ENCODE peak calls at places on chromosomes 1 and 21, in eight cellular contexts. F, B, N, A, C, I, S and O are unnamed samples. For H3K4me1, the result is how much of the 10 kb centered on the place peaks cover.

GRCh38 chr1:201562659-201563405 is 23.9 kb downstream of the NAV1 start:
- DNase-seq in F (no peak), B (no peak), N (no peak), A (no peak), C (no peak), I (no peak), S (no peak), O (no peak)

GRCh38 chr1:53619088-53619810 is 119.7 kb downstream of the GLIS1 start:
- DNase-seq in F (no peak), B (no peak), N (no peak), A (no peak), C (no peak), I (no peak), S (peak), O (no peak)

GRCh38 chr1:59276317-59276914 is 20.5 kb upstream of the FGGY start:
- DNase-seq in F (no peak), B (no peak), N (no peak), A (no peak), C (no peak), I (no peak), S (no peak), O (no peak)

GRCh38 chr21:35925497-35925896 is 134.8 kb downstream of the SETD4 start:
- DNase-seq in F (peak), B (no peak), N (no peak), A (no peak), C (peak), I (no peak), S (no peak), O (no peak)

GRCh38 chr1:118987431-118988185 is 535 bp downstream of the TBX15 start:
- DNase-seq in F (no peak), B (no peak), N (no peak), A (no peak), C (peak), I (no peak), S (no peak), O (no peak)

GRCh38 chr21:34644815-34645214 is 24.0 kb upstream of the CLIC6 start:
- DNase-seq in F (no peak), B (no peak), N (no peak), A (no peak), C (no peak), I (no peak), S (peak), O (no peak)

GRCh38 chr21:28776251-28776650 is 216.4 kb downstream of the LTN1 start:
- DNase-seq in F (peak), B (no peak), N (no peak), A (no peak), C (no peak), I (no peak), S (no peak), O (no peak)

GRCh38 chr1:18651727-18652126 is 21.1 kb downstream of the PAX7 start:
- DNase-seq in F (peak), B (no peak), N (no peak), A (no peak), C (no peak), I (no peak), S (no peak), O (no peak)

GRCh38 chr1:109478806-109479205 is 4.9 kb upstream of the ATXN7L2 start:
- DNase-seq in F (peak), B (no peak), N (peak), A (no peak), C (no peak), I (no peak), S (peak), O (no peak)

GRCh38 chr21:41605178-41605933 is 97.4 kb upstream of the TMPRSS2 start:
- DNase-seq in F (no peak), B (no peak), N (no peak), A (no peak), C (no peak), I (no peak), S (no peak), O (no peak)

GRCh38 chr1:9289724-9290493 is 2.8 kb upstream of the SPSB1 start:
- DNase-seq in F (peak), B (peak), N (no peak), A (peak), C (peak), I (no peak), S (no peak), O (no peak)

GRCh38 chr1:210438928-210439841 is 110.5 kb downstream of the HHAT start:
- DNase-seq in F (no peak), B (no peak), N (no peak), A (no peak), C (no peak), I (no peak), S (no peak), O (no peak)

GRCh38 chr1:24149854-24150227 is 6.9 kb upstream of the IL22RA1 start:
- DNase-seq in F (peak), B (peak), N (peak), A (no peak), C (no peak), I (no peak), S (no peak), O (no peak)

GRCh38 chr1:212606734-212607205 is 1.8 kb upstream of the ATF3 start:
- DNase-seq in F (peak), B (no peak), N (peak), A (peak), C (peak), I (peak), S (peak), O (peak)

GRCh38 chr1:221228594-221228993 is 349.4 kb downstream of the HLX start:
- DNase-seq in F (no peak), B (no peak), N (no peak), A (no peak), C (no peak), I (no peak), S (no peak), O (no peak)

GRCh38 chr1:48677306-48678287 is 99.1 kb downstream of the BEND5 start:
- DNase-seq in F (peak), B (peak), N (peak), A (peak), C (peak), I (peak), S (peak), O (no peak)

GRCh38 chr1:107480548-107480947 is 339.7 kb downstream of the NTNG1 start:
- DNase-seq in F (no peak), B (no peak), N (no peak), A (no peak), C (peak), I (peak), S (no peak), O (no peak)

DNA sequence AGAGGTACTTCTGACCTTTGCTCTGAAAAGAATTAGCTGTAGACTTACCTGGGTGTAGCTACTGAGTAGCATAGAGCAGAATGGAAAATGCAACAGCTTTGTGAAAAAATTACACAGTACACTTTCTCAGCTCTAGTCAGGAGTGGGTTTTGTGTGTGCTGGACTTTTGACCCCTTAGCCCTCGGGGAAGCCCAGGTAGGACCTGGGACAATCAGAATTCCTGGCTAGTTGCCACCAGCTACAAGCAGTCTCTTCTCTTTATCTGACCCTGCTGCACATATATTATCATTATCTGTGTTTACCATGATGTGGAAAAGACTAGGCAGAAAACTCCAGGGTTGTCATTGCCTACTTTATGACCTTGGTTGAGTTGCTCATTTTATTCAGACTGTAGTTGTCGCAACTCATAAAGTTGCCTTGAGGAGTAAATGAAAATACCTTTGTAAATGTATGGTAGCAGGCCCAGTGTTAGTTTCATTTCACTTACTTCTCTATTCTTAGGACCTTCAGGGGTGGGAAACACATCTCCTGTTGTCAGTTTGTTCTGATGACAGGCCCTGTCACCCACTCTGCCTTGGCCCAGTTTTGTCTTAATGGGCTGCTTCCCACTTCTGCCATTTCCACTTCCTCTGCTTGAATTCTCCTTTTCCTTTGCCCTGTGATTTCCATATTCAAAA is 5.4 kb downstream of the NEK7 start:
- DNase-seq in F (no peak), B (no peak), N (peak), A (no peak), C (no peak), I (no peak), S (no peak), O (no peak)
- H3K4me1 ChIP-seq in F (half or more), B (under half), N (under half), A (half or more), C (under half), I (under half), S (under half), O (half or more)

DNA sequence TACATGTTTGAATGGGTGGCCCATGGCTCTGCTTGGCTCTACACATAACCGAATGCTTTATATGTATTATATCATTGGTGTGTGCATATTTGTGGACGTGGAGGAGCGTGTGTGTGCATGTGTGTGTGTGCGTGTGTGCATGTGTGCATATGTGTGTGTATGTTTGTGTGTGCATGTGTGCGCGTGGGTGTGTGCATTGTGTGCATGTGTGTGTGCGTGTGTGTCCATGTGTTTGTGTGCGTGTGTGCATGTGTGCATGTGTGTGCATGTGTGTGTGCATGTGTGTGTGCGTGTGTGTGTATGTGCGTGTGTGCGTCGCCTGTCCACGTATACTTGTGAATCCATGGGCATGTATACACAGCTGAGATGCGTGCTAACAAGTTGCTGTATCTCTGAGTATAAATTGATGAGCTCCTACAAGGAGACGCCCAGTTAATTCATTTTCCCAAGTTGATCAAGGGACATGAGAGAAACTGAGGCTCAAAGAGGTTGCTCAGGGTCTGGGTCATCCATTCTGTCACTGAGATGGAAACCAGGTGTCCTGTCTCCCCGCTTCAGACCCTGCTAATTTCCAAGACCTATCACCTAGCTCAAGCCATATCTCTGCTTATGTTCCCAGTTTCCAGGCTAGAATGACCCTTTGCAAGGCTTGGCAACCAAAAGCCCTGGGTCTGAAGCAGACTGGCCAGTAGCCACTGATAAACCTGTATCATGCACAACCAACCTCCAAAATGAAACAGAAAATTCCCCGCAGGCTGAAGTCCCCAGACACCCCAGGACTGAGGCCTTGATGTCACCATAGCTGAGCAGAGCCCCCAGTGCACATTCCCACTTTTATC is 2.8 kb upstream of the CTRC start:
- DNase-seq in F (no peak), B (no peak), N (no peak), A (no peak), C (no peak), I (no peak), S (no peak), O (no peak)
- H3K4me3 ChIP-seq in F (no peak), B (no peak), N (no peak), A (no peak), C (no peak), I (no peak), S (no peak), O (no peak)

DNA sequence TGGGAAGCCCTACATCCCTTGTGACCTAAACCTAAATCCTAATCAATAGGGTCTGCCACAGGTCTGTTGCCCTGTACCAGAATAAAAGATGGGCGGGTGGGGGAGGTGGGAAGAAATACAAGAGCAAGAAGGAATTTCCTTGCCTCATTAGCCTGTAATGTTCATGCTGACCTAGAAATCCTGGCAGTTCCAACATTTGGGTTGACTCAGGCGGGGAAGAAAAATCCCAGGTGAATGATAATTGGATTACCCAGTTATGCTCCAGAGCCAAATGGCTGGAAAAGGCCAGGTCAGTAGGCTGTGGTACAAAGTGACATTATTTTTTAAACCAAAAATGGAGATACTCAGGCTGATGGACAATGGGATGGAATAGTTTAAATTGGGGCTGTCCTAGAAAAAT is 27.3 kb upstream of the A3GALT2 start:
- DNase-seq in F (no peak), B (no peak), N (no peak), A (no peak), C (no peak), I (no peak), S (no peak), O (no peak)
- H3K4me1 ChIP-seq in F (under half), B (under half), N (under half), A (half or more), C (half or more), I (under half), S (under half), O (under half)

DNA sequence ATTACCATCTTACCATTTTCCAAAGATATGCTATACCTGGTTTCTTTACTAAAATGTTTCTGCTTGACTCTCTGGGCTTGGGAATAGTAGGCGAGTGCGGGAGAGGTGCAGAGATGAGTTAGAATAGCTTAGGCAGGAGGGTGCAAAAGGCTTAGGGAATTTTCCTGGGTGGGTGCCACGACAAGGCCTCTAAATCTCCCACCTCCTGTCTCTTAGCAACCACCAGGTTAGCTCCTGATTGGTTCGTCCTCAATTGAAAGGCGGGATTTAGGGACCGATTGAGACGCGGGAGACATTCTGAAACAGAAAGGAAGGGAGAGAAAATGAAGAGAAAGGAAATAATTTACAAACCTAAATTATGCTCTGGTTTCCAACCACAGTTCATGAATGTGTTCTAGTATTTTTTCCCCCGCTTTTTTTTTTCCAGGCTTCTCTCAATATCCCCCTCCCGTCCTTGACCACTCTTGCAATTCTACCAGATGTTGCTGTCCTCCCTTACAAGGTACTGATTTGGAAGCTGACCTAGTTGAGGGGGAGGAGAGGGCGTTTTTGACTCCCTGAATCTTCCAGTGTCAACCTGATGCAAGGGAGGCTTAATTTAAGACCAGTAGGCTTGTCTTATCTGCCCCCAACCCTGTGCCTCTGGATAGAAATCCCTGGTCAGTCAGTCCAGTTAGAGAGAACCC is 3.2 kb downstream of the ACKR1 start:
- DNase-seq in F (no peak), B (no peak), N (no peak), A (no peak), C (no peak), I (no peak), S (no peak), O (no peak)
- H3K4me3 ChIP-seq in F (no peak), B (no peak), N (no peak), A (no peak), C (no peak), I (no peak), S (no peak), O (no peak)

DNA sequence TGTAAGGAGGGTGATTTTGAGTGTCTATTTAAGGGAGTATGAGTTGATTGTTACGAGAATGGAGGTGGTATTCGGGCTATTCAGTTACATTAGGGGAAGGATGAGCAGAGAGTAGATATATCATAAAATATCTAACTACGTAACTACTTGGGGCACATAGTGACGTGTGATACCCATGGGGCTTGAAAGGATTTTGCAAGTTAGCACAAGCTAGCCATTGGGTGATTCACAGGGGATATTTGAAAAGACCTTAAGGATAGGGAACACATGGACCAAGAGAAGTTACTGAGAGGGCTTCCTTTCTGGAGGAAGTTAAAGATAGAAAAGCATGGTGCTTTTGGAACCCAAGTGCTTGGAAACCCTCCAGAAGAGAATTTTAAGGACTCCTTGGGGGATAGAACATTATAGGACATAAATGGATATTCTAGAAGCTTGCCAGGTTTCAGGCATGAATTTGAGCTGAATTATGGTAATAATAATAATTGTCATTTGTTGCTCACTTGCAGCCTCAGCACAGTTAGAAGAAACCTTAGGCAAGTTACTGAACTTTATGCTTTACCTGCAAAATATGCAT is 5.4 kb downstream of the DISP1 start:
- DNase-seq in F (no peak), B (no peak), N (no peak), A (no peak), C (no peak), I (no peak), S (no peak), O (no peak)
- H3K4me1 ChIP-seq in F (under half), B (under half), N (under half), A (under half), C (under half), I (under half), S (under half), O (under half)

GRCh38 chr1:224089583-224089982 is 24.3 kb upstream of the FBXO28 start:
- DNase-seq in F (no peak), B (no peak), N (no peak), A (no peak), C (no peak), I (no peak), S (no peak), O (no peak)

GRCh38 chr1:224095339-224095738 is 18.6 kb upstream of the FBXO28 start:
- DNase-seq in F (no peak), B (no peak), N (no peak), A (no peak), C (no peak), I (no peak), S (no peak), O (no peak)

GRCh38 chr1:224090116-224090515 is 23.8 kb upstream of the FBXO28 start:
- DNase-seq in F (no peak), B (no peak), N (no peak), A (no peak), C (no peak), I (no peak), S (no peak), O (no peak)

GRCh38 chr1:224092111-224092510 is 21.8 kb upstream of the FBXO28 start:
- DNase-seq in F (no peak), B (no peak), N (no peak), A (no peak), C (no peak), I (no peak), S (no peak), O (no peak)

DNA sequence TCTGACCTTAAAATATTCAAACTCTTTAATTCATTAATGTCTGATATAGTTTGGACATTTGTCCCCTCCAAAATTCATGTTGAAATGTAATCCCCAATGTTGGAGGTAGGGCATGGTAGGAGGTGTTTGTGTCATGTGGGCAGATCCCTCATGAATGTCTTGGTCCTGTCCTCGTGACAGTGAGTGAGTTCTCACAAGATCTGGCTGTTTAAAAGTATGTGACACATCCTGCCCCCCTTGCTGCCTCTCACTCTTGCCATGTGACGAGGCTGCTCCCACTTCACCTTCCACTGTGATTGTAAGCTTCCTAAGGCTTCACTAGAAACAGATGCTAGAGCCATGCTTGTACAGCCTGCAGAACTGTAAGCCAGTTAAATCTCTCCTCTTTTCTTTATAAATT is 21.3 kb upstream of the FBXO28 start:
- DNase-seq in F (no peak), B (no peak), N (no peak), A (no peak), C (no peak), I (no peak), S (no peak), O (no peak)
- H3K4me3 ChIP-seq in F (no peak), B (no peak), N (no peak), A (no peak), C (no peak), I (no peak), S (no peak), O (no peak)

DNA sequence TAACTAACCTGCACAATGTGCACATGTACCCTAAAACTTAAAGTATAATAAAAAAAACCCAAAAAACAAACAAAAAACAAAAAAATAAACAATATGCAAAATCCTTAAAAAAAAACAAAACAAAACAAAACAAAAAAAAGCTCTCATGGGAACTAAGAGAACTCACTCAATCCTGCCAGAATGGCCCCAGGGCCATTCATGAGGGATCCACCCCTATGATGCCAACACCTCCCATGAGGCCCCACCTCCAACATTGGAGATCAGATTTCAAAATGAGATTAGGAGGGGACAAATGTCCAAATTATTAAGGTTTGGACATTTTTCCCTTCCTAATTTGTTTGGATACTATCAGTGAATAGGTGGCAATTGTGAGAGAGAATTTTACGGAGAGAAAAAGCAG is 10.2 kb downstream of the CYP4B1 start:
- DNase-seq in F (no peak), B (no peak), N (no peak), A (no peak), C (no peak), I (no peak), S (no peak), O (no peak)
- H3K4me1 ChIP-seq in F (under half), B (under half), N (under half), A (half or more), C (under half), I (under half), S (under half), O (under half)